ENCODE peak calls at places on chromosomes 3 and 15, in five cellular contexts. Z is Caki2, G is B cell, M is AG20443, V is H54. Y is an unnamed sample.

GRCh38 chr3:124032351-124032880 is 40.5 kb upstream of the ROPN1 start:
- DNase-seq in V (no peak), G (no peak), Z (no peak), M (no peak), Y (no peak)

GRCh38 chr3:193827039-193827669 is 234.1 kb downstream of the OPA1 start:
- DNase-seq in Z (no peak), G (no peak), V (no peak), M (no peak), Y (no peak)

GRCh38 chr3:71226565-71227281 is 356.8 kb downstream of the FOXP1 start:
- DNase-seq in M (no peak), G (peak; percentile 46), V (no peak), Z (no peak), Y (no peak)

GRCh38 chr3:129485681-129486056 is 42.8 kb upstream of the RHO start:
- DNase-seq in M (peak; percentile 95), V (peak; percentile 78), Z (no peak), G (no peak), Y (no peak)

GRCh38 chr15:29712149-29712885 is 110.0 kb downstream of the TJP1 start:
- DNase-seq in Z (no peak), G (no peak), V (no peak), M (no peak), Y (no peak)

GRCh38 chr15:29126208-29126536 is 143.4 kb downstream of the NSMCE3 start:
- DNase-seq in G (no peak), V (no peak), Z (no peak), M (no peak), Y (no peak)

GRCh38 chr3:78645628-78646310 is 1122.0 kb downstream of the ROBO1 start:
- DNase-seq in Z (peak; percentile 55), M (peak; percentile 59), V (peak; percentile 6), G (peak; percentile 9), Y (peak; percentile 28)

GRCh38 chr3:52028572-52028971 is 27.8 kb downstream of the DUSP7 start:
- DNase-seq in Z (no peak), M (peak; percentile 48), V (peak; percentile 59), G (no peak), Y (no peak)

GRCh38 chr3:176302271-176302670 is 895.0 kb downstream of the TBL1XR1 start:
- DNase-seq in G (no peak), M (no peak), Z (no peak), V (no peak), Y (no peak)

GRCh38 chr15:69265347-69265955 is 33.3 kb upstream of the PAQR5 start:
- DNase-seq in G (peak; percentile 8), M (peak; percentile 33), Z (peak; percentile 29), V (no peak), Y (peak; percentile 34)

GRCh38 chr3:112585782-112586181 is 23.9 kb downstream of the SLC35A5 start:
- DNase-seq in V (no peak), Z (no peak), G (no peak), M (no peak), Y (no peak)

GRCh38 chr3:40624189-40624754 is 99.5 kb downstream of the ZNF621 start:
- DNase-seq in V (no peak), G (peak; percentile 73), Z (no peak), M (no peak), Y (no peak)

GRCh38 chr3:128436214-128436613 is 30.5 kb downstream of the DNAJB8 start:
- DNase-seq in G (no peak), Z (no peak), M (no peak), V (no peak), Y (no peak)

GRCh38 chr3:152817400-152817799 is 17.5 kb upstream of the P2RY1 start:
- DNase-seq in M (no peak), G (no peak), Z (no peak), V (no peak), Y (no peak)

GRCh38 chr15:43225201-43225949 is 4.6 kb upstream of the EPB42 start:
- DNase-seq in Z (peak; percentile 29), G (peak; percentile 79), V (peak; percentile 66), M (peak; percentile 74), Y (peak; percentile 56)

GRCh38 chr15:88897142-88897455 is 1.8 kb upstream of the HAPLN3 start:
- DNase-seq in G (no peak), V (no peak), Z (no peak), M (no peak), Y (no peak)

GRCh38 chr3:42032693-42033349 is 58.3 kb upstream of the TRAK1 start:
- DNase-seq in V (no peak), G (no peak), M (peak; percentile 58), Z (peak; percentile 78), Y (no peak)

GRCh38 chr15:91412529-91412928 is 312.5 kb downstream of the SV2B start:
- DNase-seq in V (no peak), Z (no peak), G (no peak), M (no peak), Y (no peak)

GRCh38 chr3:42660898-42661297 is 7.4 kb downstream of the ZBTB47 start:
- DNase-seq in Z (no peak), G (no peak), V (no peak), M (peak; percentile 11), Y (no peak)

GRCh38 chr15:94582368-94582767 is 351.0 kb downstream of the MCTP2 start:
- DNase-seq in M (no peak), V (no peak), Z (peak; percentile 11), G (no peak), Y (peak; percentile 18)

GRCh38 chr15:79071901-79072300 is 18.7 kb downstream of the RASGRF1 start:
- DNase-seq in M (peak; percentile 83), V (no peak), Z (no peak), G (no peak), Y (no peak)

GRCh38 chr15:73344051-73344450 is 24.7 kb downstream of the HCN4 start:
- DNase-seq in Z (no peak), V (no peak), G (no peak), M (peak; percentile 38), Y (no peak)

GRCh38 chr3:119207512-119207875 is 33.2 kb downstream of the B4GALT4 start:
- DNase-seq in V (no peak), Z (no peak), G (no peak), M (no peak), Y (no peak)

Y was measured in HCT116.